ENCODE peak calls at places on chromosome 1, in five cellular contexts. C is uterus, Z is transverse colon, N is tibial nerve, A is ovary. K is an unnamed sample.

GRCh38 chr1:37498872-37499617 is 15.5 kb downstream of the MEAF6 start:
- DNase-seq in C (no peak), Z (peak; percentile 56), N (no peak), A (no peak), K (no peak)

GRCh38 chr1:225908773-225909172 is 15.3 kb downstream of the PYCR2 start:
- DNase-seq in C (no peak), Z (no peak), N (no peak), A (no peak), K (no peak)

GRCh38 chr1:216723274-216723780 is at the start of gene ESRRG:
- DNase-seq in C (no peak), Z (peak; percentile 43), N (no peak), A (peak; percentile 14), K (no peak)

GRCh38 chr1:200262326-200262965 is 147.4 kb downstream of the ZNF281 start:
- DNase-seq in C (no peak), Z (no peak), N (no peak), A (no peak), K (no peak)

GRCh38 chr1:7941437-7941793 is 776 bp upstream of the TNFRSF9 start:
- DNase-seq in C (no peak), Z (no peak), N (no peak), A (no peak), K (no peak)

GRCh38 chr1:31796707-31797106 is 19.1 kb downstream of the SPOCD1 start:
- DNase-seq in C (no peak), Z (peak; percentile 2), N (no peak), A (peak; percentile 7), K (no peak)

GRCh38 chr1:47809301-47810084 is 187.7 kb downstream of the TRABD2B start:
- DNase-seq in C (no peak), Z (no peak), N (no peak), A (no peak), K (no peak)

GRCh38 chr1:84355556-84355955 is 42.7 kb upstream of the DNASE2B start:
- DNase-seq in C (no peak), Z (no peak), N (no peak), A (no peak), K (no peak)

GRCh38 chr1:150257624-150258274 is at the start of gene CA14:
- DNase-seq in C (no peak), Z (no peak), N (no peak), A (peak; percentile 45), K (no peak)

GRCh38 chr1:202355944-202356553 is 7.5 kb downstream of the PPP1R12B start:
- DNase-seq in C (no peak), Z (no peak), N (no peak), A (no peak), K (no peak)

GRCh38 chr1:181112071-181112929 is 23.8 kb downstream of the IER5 start:
- DNase-seq in C (peak; percentile 96), Z (peak; percentile 77), N (peak; percentile 35), A (peak; percentile 86), K (peak; percentile 94)

GRCh38 chr1:50522943-50523342 is 99.7 kb upstream of the DMRTA2 start:
- DNase-seq in C (no peak), Z (no peak), N (no peak), A (no peak), K (no peak)

GRCh38 chr1:55010887-55011217 is 12.1 kb downstream of the BSND start:
- DNase-seq in C (no peak), Z (no peak), N (no peak), A (no peak), K (no peak)

GRCh38 chr1:151485685-151486255 is 25.4 kb upstream of the CGN start:
- DNase-seq in C (no peak), Z (no peak), N (no peak), A (no peak), K (no peak)

GRCh38 chr1:51284487-51284954 is 45.8 kb downstream of the TTC39A start:
- DNase-seq in C (no peak), Z (peak; percentile 33), N (no peak), A (no peak), K (no peak)

GRCh38 chr1:192225713-192226112 is 67.5 kb downstream of the RGS18 start:
- DNase-seq in C (no peak), Z (no peak), N (no peak), A (no peak), K (no peak)

GRCh38 chr1:27659497-27660299 is 12.3 kb downstream of the IFI6 start:
- DNase-seq in C (peak; percentile 90), Z (peak; percentile 96), N (peak; percentile 87), A (peak; percentile 94), K (peak; percentile 91)
- TF ChIP-seq POLR2A in C (peak; percentile 74), Z (peak; percentile 46), N (peak; percentile 25), A (peak; percentile 46), K (peak; percentile 21)

GRCh38 chr1:213796525-213796924 is 191.2 kb upstream of the PROX1 start:
- DNase-seq in C (no peak), Z (no peak), N (no peak), A (no peak), K (no peak)
- TF ChIP-seq CTCF in C (no peak), Z (no peak), N (no peak), A (no peak), K (no peak)

DNA sequence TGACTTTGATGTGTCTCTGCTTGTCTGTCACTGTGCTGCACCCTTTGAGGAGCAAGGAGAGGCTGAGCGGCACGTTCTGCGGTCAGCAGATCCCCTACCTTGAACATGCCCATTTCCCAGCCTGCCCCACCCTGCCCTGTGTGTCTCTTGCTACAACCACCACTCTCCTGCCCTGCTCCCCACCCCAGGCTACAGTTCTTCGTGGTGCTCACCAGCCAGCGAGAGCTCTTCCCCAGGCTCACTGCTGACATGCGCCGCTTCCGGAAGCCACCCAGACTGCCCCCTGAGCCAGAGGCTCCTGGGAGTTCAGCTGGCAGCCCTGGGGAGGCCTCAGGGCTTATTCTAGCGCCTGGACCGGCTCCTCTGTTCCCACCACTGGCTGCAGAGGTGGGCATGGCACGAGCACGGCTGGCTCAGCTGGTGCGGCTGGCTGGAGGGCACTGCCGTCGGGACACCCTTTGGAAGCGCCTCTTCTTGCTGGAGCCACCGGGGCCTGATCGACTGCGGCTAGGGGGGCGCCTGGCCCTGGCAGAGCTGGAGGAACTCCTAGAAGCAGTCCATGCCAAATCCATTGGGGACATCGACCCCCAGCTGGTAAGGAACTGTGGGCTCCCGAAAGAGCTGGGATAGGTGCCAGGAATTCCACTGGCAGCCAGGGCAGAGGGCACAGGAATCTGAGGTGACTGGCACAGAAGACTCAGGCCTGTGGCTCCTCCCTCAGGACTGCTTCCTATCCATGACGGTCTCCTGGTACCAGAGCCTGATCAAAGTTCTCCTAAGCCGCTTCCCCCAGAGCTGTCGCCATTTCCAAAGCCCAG is 5.6 kb downstream of the HYI start:
- DNase-seq in C (no peak), Z (peak; percentile 5), N (no peak), A (no peak), K (no peak)
- TF ChIP-seq POLR2A in C (no peak), Z (no peak), N (no peak), A (no peak), K (no peak)

GRCh38 chr1:212699839-212700596 is at the start of gene BATF3:
- DNase-seq in C (peak; percentile 43), Z (peak; percentile 49), N (no peak), A (peak; percentile 56), K (peak; percentile 20)

GRCh38 chr1:212700597-212700891 is 904 bp upstream of the BATF3 start:
- DNase-seq in C (peak; percentile 38), Z (no peak), N (no peak), A (no peak), K (no peak)

GRCh38 chr1:212702672-212703071 is 3.0 kb upstream of the BATF3 start:
- DNase-seq in C (no peak), Z (no peak), N (no peak), A (no peak), K (no peak)

GRCh38 chr1:212701910-212702309 is 2.3 kb upstream of the BATF3 start:
- DNase-seq in C (no peak), Z (no peak), N (no peak), A (no peak), K (no peak)

GRCh38 chr1:212700892-212701819 is 1.5 kb upstream of the BATF3 start:
- DNase-seq in C (peak; percentile 59), Z (peak; percentile 39), N (no peak), A (peak; percentile 46), K (peak; percentile 90)
- TF ChIP-seq CTCF in C (no peak), Z (no peak), N (no peak), A (no peak), K (no peak)

GRCh38 chr1:30745834-30746208 is 11.8 kb downstream of the LAPTM5 start:
- DNase-seq in C (no peak), Z (no peak), N (no peak), A (no peak), K (no peak)
- TF ChIP-seq POLR2A in C (no peak), Z (no peak), N (no peak), A (no peak), K (no peak)